ENCODE peak calls at places on chromosomes 2 and 18, in six cellular contexts. X is HCT116, O is K562, C is HepG2, K is SK-N-SH, Y is GM12878. H is an unnamed sample.

GRCh38 chr2:223469270-223470057 is 132.7 kb downstream of the SCG2 start:
- DNase-seq in X (no peak), O (no peak), C (no peak), Y (no peak), K (no peak), H (no peak)

GRCh38 chr18:13627639-13628038 is 98.7 kb downstream of the FAM210A start:
- DNase-seq in O (no peak), X (no peak), C (no peak), K (no peak), Y (no peak), H (no peak)

GRCh38 chr2:216555274-216555673 is 56.6 kb downstream of the RPL37A start:
- DNase-seq in K (no peak), O (no peak), C (no peak), Y (no peak), X (no peak), H (no peak)

GRCh38 chr2:132276571-132276981 is 114.8 kb upstream of the ANKRD30BL start:
- DNase-seq in Y (no peak), C (no peak), K (no peak), X (no peak), O (no peak), H (no peak)

GRCh38 chr2:10048501-10049171 is 5.3 kb downstream of the KLF11 start:
- DNase-seq in C (no peak), O (no peak), K (peak), Y (no peak), X (peak), H (no peak)

GRCh38 chr18:41940506-41941215 is 14.4 kb upstream of the PIK3C3 start:
- DNase-seq in O (no peak), X (no peak), C (no peak), K (no peak), Y (no peak), H (peak)

GRCh38 chr18:51867767-51868166 is 472.2 kb upstream of the DCC start:
- DNase-seq in C (no peak), X (no peak), Y (no peak), K (no peak), O (no peak), H (no peak)

GRCh38 chr2:112674229-112674628 is 28.5 kb downstream of the SLC20A1 start:
- DNase-seq in Y (no peak), X (no peak), K (no peak), C (no peak), O (no peak), H (no peak)

GRCh38 chr2:287471-287885 is 413 bp downstream of the ALKAL2 start:
- DNase-seq in Y (no peak), K (peak), X (no peak), O (no peak), C (no peak), H (no peak)

GRCh38 chr2:216757532-216757931 is 62.2 kb upstream of the IGFBP5 start:
- DNase-seq in X (no peak), Y (no peak), C (no peak), K (no peak), O (no peak), H (no peak)

GRCh38 chr2:36511858-36512630 is 85.9 kb downstream of the FEZ2 start:
- DNase-seq in X (no peak), O (peak), K (no peak), C (no peak), Y (no peak), H (no peak)

GRCh38 chr18:49321800-49322461 is 138.5 kb downstream of the DYM start:
- DNase-seq in C (no peak), K (no peak), O (no peak), Y (no peak), X (no peak), H (no peak)

GRCh38 chr2:38599706-38600105 is 3.0 kb downstream of the HNRNPLL start:
- DNase-seq in K (no peak), X (no peak), C (peak), Y (no peak), O (no peak), H (no peak)

GRCh38 chr18:8616026-8616401 is 6.8 kb downstream of the RAB12 start:
- DNase-seq in C (peak), K (no peak), X (no peak), O (no peak), Y (no peak), H (no peak)

GRCh38 chr2:31563273-31563839 is 17.4 kb downstream of the SRD5A2 start:
- DNase-seq in O (no peak), K (no peak), Y (no peak), C (no peak), X (no peak), H (no peak)

GRCh38 chr2:189783451-189783926 is 650 bp downstream of the ORMDL1 start:
- DNase-seq in X (no peak), Y (peak), K (peak), C (peak), O (no peak), H (no peak)

GRCh38 chr2:161415467-161416293 is 417 bp upstream of the TBR1 start:
- DNase-seq in K (peak), X (no peak), C (peak), Y (no peak), O (no peak), H (no peak)

GRCh38 chr2:226423498-226423960 is 376.1 kb downstream of the IRS1 start:
- DNase-seq in X (no peak), O (no peak), Y (no peak), K (no peak), C (no peak), H (no peak)

GRCh38 chr2:210456571-210456970 is 20.0 kb downstream of the LANCL1 start:
- DNase-seq in O (no peak), C (no peak), X (no peak), Y (no peak), K (peak), H (no peak)

GRCh38 chr2:222305510-222306392 is 7.0 kb upstream of the PAX3 start:
- DNase-seq in Y (no peak), C (no peak), O (no peak), X (no peak), K (peak), H (no peak)

GRCh38 chr2:106960633-106961205 is 74.8 kb upstream of the ST6GAL2 start:
- DNase-seq in Y (no peak), C (no peak), O (no peak), X (no peak), K (peak), H (no peak)

GRCh38 chr2:88683160-88684021 is 8.1 kb upstream of the RPIA start:
- DNase-seq in K (no peak), Y (no peak), C (no peak), O (peak), X (no peak), H (no peak)

GRCh38 chr2:203547356-203547755 is 12.3 kb upstream of the RAPH1 start:
- DNase-seq in Y (no peak), X (no peak), C (no peak), O (no peak), K (no peak), H (no peak)

GRCh38 chr2:127106998-127107621 is at the start of gene BIN1:
- DNase-seq in O (peak), X (peak), K (peak), Y (no peak), C (peak), H (peak)

GRCh38 chr2:32937602-32938450 is 8.9 kb upstream of the LTBP1 start:
- DNase-seq in K (no peak), X (peak), O (no peak), C (no peak), Y (no peak), H (no peak)

GRCh38 chr2:200306969-200307811 is 697 bp downstream of the SPATS2L start:
- DNase-seq in X (no peak), O (peak), K (peak), Y (no peak), C (no peak), H (no peak)

GRCh38 chr18:12438257-12438656 is 30.5 kb downstream of the PRELID3A start:
- DNase-seq in O (no peak), X (no peak), Y (no peak), K (no peak), C (no peak), H (no peak)

GRCh38 chr18:32048507-32049091 is 30.0 kb downstream of the RNF125 start:
- DNase-seq in X (no peak), K (no peak), Y (peak), O (no peak), C (peak), H (no peak)

GRCh38 chr2:180849851-180850250 is 130.6 kb upstream of the UBE2E3 start:
- DNase-seq in O (no peak), K (no peak), Y (no peak), C (no peak), X (no peak), H (no peak)

GRCh38 chr2:206800501-206801416 is 35.4 kb downstream of the FASTKD2 start:
- DNase-seq in O (peak), X (peak), K (peak), C (peak), Y (no peak), H (no peak)

DNA sequence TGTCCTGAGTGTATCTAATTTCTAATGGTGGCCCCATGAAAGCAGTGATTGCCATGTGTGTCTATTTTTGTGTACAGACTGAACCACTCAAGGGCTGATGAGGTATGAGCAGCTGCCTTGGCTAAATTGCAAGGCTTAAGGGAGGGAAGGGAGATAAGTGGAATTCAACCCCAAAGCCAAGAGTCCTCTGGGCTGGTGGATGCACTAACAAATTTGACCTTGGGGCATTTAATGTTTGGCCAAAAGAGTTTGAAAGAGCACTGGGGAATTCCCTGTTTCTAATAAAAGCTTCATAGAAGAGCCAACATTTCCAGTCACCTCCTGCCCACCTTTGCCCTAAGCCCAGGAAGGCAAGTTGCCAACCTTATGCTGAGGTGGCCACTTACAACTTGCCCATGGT is 172.1 kb downstream of the SETBP1 start:
- DNase-seq in Y (no peak), O (no peak), K (no peak), X (no peak), C (no peak), H (no peak)
- TF ChIP-seq POLR2AphosphoS5 in Y (no peak), O (no peak), K (no peak), X (no peak), C (no peak), H (no peak)

DNA sequence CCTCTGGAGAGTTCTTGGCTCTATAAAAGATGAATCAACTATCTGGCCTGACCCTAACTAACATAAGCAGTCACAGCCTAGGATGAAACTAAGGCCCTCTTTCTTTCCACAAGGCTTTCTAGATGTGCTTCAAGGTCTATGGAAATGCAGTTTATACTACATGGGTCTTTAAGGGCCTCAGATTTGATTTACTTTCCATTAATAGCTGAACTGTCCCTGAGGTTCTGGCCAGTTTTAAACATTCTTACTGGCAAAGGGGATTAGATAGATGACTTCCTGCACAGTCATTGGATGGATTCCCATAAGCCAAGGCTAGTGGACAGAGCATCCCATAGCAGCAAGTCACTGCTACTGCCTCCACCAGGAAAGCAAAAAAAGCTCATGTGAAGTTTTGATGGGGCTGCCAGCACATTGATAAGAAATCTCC is 38.1 kb upstream of the LCLAT1 start:
- DNase-seq in K (no peak), Y (no peak), O (no peak), C (no peak), X (no peak), H (no peak)
- TF ChIP-seq JUND in K (no peak), Y (no peak), O (no peak), C (no peak), X (no peak), H (no peak)

GRCh38 chr2:160282063-160282580 is 82.0 kb upstream of the ITGB6 start:
- DNase-seq in Y (no peak), O (no peak), K (no peak), X (no peak), C (no peak), H (no peak)
- TF ChIP-seq POLR2AphosphoS5 in Y (no peak), O (no peak), K (no peak), X (no peak), C (no peak), H (no peak)

GRCh38 chr2:163401481-163401880 is 334.3 kb downstream of the FIGN start:
- DNase-seq in C (no peak), Y (no peak), X (no peak), O (no peak), K (no peak), H (no peak)
- TF ChIP-seq JUND in C (no peak), Y (no peak), X (no peak), O (no peak), K (peak), H (no peak)

DNA sequence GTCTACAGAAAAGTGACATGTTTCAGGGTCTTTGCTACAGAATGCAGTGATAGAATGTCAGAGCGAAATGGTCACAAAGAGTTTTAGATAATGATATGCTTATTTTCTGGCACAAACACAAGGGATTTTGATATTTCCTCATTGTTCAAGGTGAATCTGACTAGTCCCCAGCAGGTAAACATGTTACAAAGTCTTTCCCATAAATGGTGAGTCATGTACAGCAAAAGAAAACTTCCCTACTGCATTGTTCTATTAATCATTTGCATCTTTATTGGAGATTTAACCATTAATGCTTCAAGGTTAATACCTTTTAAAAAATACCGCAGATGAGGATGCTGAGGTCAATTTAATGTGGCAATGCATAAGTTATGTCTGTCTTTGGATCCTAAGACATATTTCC is 19.1 kb upstream of the TRIB2 start:
- DNase-seq in C (no peak), X (no peak), Y (no peak), O (no peak), K (no peak), H (no peak)
- TF ChIP-seq POLR2AphosphoS5 in C (no peak), X (no peak), Y (no peak), O (no peak), K (no peak), H (no peak)

DNA sequence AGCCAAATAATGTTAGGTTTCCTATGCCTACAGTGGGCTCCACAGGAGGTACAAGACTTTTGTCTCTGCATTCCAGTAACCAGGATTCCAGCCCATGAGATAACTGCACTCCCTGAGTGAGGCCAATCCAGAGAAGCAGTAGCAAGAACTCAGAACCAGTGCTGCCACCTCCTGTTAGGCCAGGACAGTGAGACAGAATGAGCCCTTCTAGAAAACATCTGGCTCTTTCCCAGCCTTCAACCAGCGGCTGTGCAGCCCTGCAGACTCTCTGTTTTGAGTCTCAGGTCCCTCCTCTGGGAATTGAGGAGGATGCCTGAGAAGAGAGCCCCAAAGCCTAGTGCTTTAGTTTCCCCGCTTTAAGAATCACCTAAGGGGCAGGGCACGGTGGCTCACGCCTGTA is 44.2 kb downstream of the ARID5A start:
- DNase-seq in C (peak), X (peak), O (peak), Y (no peak), K (peak), H (no peak)
- TF ChIP-seq JUND in C (no peak), X (no peak), O (no peak), Y (no peak), K (no peak), H (no peak)

GRCh38 chr2:43239981-43240761 is 13.8 kb upstream of the ZFP36L2 start:
- DNase-seq in Y (no peak), X (no peak), K (no peak), O (peak), C (no peak), H (no peak)
- TF ChIP-seq POLR2AphosphoS5 in Y (no peak), X (no peak), K (no peak), O (no peak), C (no peak), H (no peak)

GRCh38 chr2:195535911-195536522 is 121.0 kb upstream of the SLC39A10 start:
- DNase-seq in Y (peak), K (no peak), O (no peak), X (no peak), C (no peak), H (no peak)
- TF ChIP-seq JUND in Y (no peak), K (no peak), O (no peak), X (no peak), C (no peak), H (no peak)